ENCODE peak calls at places on chromosome 14, in ten cellular contexts. X is hepatocyte; V is NCI-H345; G is EL; Z is lower lobe of right lung; U is activated naive CD4-positive, alpha-beta T cell treated with Interleukin-2 at 50 U/mL for 16 hours; I is T-helper 1 cell; D is fibroblast of pulmonary artery; Y is CD4-positive, alpha-beta memory T cell; H is GM23248. R is an unnamed sample.

GRCh38 chr14:98133806-98134205 is 1138.2 kb downstream of the BCL11B start:
- DNase-seq in D (no peak), G (no peak), U (no peak), Y (no peak), X (no peak), H (peak), V (no peak), I (no peak), Z (no peak), R (no peak)

GRCh38 chr14:92670967-92671366 is 77.5 kb downstream of the LGMN start:
- DNase-seq in H (peak), X (no peak), V (no peak), Z (peak), G (peak), Y (no peak), D (no peak), U (no peak), I (no peak), R (no peak)

GRCh38 chr14:30849354-30849753 is 25.0 kb upstream of the COCH start:
- DNase-seq in Z (no peak), H (no peak), V (no peak), X (no peak), U (no peak), G (no peak), Y (no peak), D (no peak), I (no peak), R (no peak)

GRCh38 chr14:85380891-85381290 is 149.1 kb upstream of the FLRT2 start:
- DNase-seq in X (no peak), H (peak), I (no peak), G (peak), V (no peak), D (no peak), Z (no peak), Y (no peak), U (no peak), R (no peak)

GRCh38 chr14:34113051-34113511 is 162.2 kb upstream of the EGLN3 start:
- DNase-seq in X (no peak), H (peak), U (no peak), Y (no peak), I (no peak), D (peak), V (no peak), G (peak), Z (no peak), R (no peak)

GRCh38 chr14:49687942-49688700 is at the start of gene POLE2:
- DNase-seq in D (peak), G (peak), Z (peak), V (peak), I (peak), H (peak), U (peak), Y (peak), X (peak), R (peak)

GRCh38 chr14:71478542-71478941 is 453.7 kb upstream of the RGS6 start:
- DNase-seq in H (no peak), V (no peak), X (no peak), Z (no peak), Y (no peak), D (peak), U (no peak), G (peak), I (no peak), R (no peak)

GRCh38 chr14:58118097-58118496 is 33.9 kb downstream of the ARMH4 start:
- DNase-seq in Z (no peak), G (peak), I (no peak), D (no peak), Y (no peak), V (no peak), U (no peak), X (no peak), H (no peak), R (no peak)